ENCODE peak calls at places on chromosome 15, in seven cellular contexts. One of them, this sample, is unnamed.

GRCh38 chr15:91426412-91426811 is 326.4 kb downstream of the SV2B start:
- DNase-seq in H9: no peak
- DNase-seq in neuronal stem cell: no peak
- DNase-seq in H1: no peak
- DNase-seq in IMR-90: no peak
- DNase-seq in mesenchymal stem cell: no peak
- DNase-seq in trophoblast cell: peak
- DNase-seq in this sample: no peak

GRCh38 chr15:74565381-74566085 is 24.5 kb downstream of the ARID3B start:
- DNase-seq in H9: no peak
- DNase-seq in neuronal stem cell: no peak
- DNase-seq in H1: no peak
- DNase-seq in IMR-90: no peak
- DNase-seq in mesenchymal stem cell: no peak
- DNase-seq in trophoblast cell: no peak
- DNase-seq in this sample: no peak

GRCh38 chr15:72238586-72238985 is 7.6 kb upstream of the PKM start:
- DNase-seq in H9: no peak
- DNase-seq in neuronal stem cell: no peak
- DNase-seq in H1: no peak
- DNase-seq in IMR-90: no peak
- DNase-seq in mesenchymal stem cell: no peak
- DNase-seq in trophoblast cell: peak
- DNase-seq in this sample: no peak

GRCh38 chr15:42131826-42132806 is 24.3 kb downstream of the PLA2G4F start:
- DNase-seq in H9: peak
- DNase-seq in neuronal stem cell: no peak
- DNase-seq in H1: no peak
- DNase-seq in IMR-90: no peak
- DNase-seq in mesenchymal stem cell: no peak
- DNase-seq in trophoblast cell: no peak
- DNase-seq in this sample: peak

GRCh38 chr15:26772588-26773484 is at the start of gene GABRB3:
- DNase-seq in H9: peak
- DNase-seq in neuronal stem cell: peak
- DNase-seq in H1: peak
- DNase-seq in IMR-90: no peak
- DNase-seq in mesenchymal stem cell: no peak
- DNase-seq in trophoblast cell: no peak
- DNase-seq in this sample: peak

GRCh38 chr15:71916834-71917233 is 106.5 kb downstream of the NR2E3 start:
- DNase-seq in H9: no peak
- DNase-seq in neuronal stem cell: no peak
- DNase-seq in H1: no peak
- DNase-seq in IMR-90: no peak
- DNase-seq in mesenchymal stem cell: no peak
- DNase-seq in trophoblast cell: peak
- DNase-seq in this sample: no peak

GRCh38 chr15:40984963-40985362 is 31.7 kb downstream of the CHAC1 start:
- DNase-seq in H9: no peak
- DNase-seq in neuronal stem cell: no peak
- DNase-seq in H1: no peak
- DNase-seq in IMR-90: peak
- DNase-seq in mesenchymal stem cell: peak
- DNase-seq in trophoblast cell: no peak
- DNase-seq in this sample: no peak

GRCh38 chr15:76866716-76867321 is 38.3 kb downstream of the SCAPER start:
- DNase-seq in H9: no peak
- DNase-seq in neuronal stem cell: peak
- DNase-seq in H1: no peak
- DNase-seq in IMR-90: peak
- DNase-seq in mesenchymal stem cell: peak
- DNase-seq in trophoblast cell: peak
- DNase-seq in this sample: peak

GRCh38 chr15:57213783-57214366 is 162.4 kb upstream of the CGNL1 start:
- DNase-seq in H9: no peak
- DNase-seq in neuronal stem cell: peak
- DNase-seq in H1: no peak
- DNase-seq in IMR-90: peak
- DNase-seq in mesenchymal stem cell: peak
- DNase-seq in trophoblast cell: peak
- DNase-seq in this sample: peak

GRCh38 chr15:87155771-87156170 is 1076.1 kb downstream of the AGBL1 start:
- DNase-seq in H9: no peak
- DNase-seq in neuronal stem cell: no peak
- DNase-seq in H1: no peak
- DNase-seq in IMR-90: no peak
- DNase-seq in mesenchymal stem cell: peak
- DNase-seq in trophoblast cell: no peak
- DNase-seq in this sample: no peak

GRCh38 chr15:40722934-40723333 is 28.0 kb downstream of the RAD51 start:
- DNase-seq in H9: no peak
- DNase-seq in neuronal stem cell: no peak
- DNase-seq in H1: no peak
- DNase-seq in IMR-90: peak
- DNase-seq in mesenchymal stem cell: peak
- DNase-seq in trophoblast cell: no peak
- DNase-seq in this sample: no peak

GRCh38 chr15:26974120-26974780 is 3.3 kb downstream of the GABRG3 start:
- DNase-seq in H9: peak
- DNase-seq in neuronal stem cell: peak
- DNase-seq in H1: peak
- DNase-seq in IMR-90: peak
- DNase-seq in mesenchymal stem cell: no peak
- DNase-seq in trophoblast cell: peak
- DNase-seq in this sample: peak

GRCh38 chr15:68208136-68208535 is 3.0 kb upstream of the CALML4 start:
- DNase-seq in H9: no peak
- DNase-seq in neuronal stem cell: no peak
- DNase-seq in H1: no peak
- DNase-seq in IMR-90: no peak
- DNase-seq in mesenchymal stem cell: no peak
- DNase-seq in trophoblast cell: no peak
- DNase-seq in this sample: no peak

GRCh38 chr15:23447107-23447500 is at the start of gene GOLGA6L2:
- DNase-seq in H9: no peak
- DNase-seq in neuronal stem cell: no peak
- DNase-seq in H1: no peak
- DNase-seq in IMR-90: no peak
- DNase-seq in mesenchymal stem cell: no peak
- DNase-seq in trophoblast cell: no peak
- DNase-seq in this sample: peak

GRCh38 chr15:80160570-80161156 is 7.9 kb downstream of the FAH start:
- DNase-seq in H9: no peak
- DNase-seq in neuronal stem cell: no peak
- DNase-seq in H1: no peak
- DNase-seq in IMR-90: peak
- DNase-seq in mesenchymal stem cell: peak
- DNase-seq in trophoblast cell: peak
- DNase-seq in this sample: peak

GRCh38 chr15:25059698-25060471 is 105.1 kb downstream of the SNRPN start:
- DNase-seq in H9: peak
- DNase-seq in neuronal stem cell: no peak
- DNase-seq in H1: no peak
- DNase-seq in IMR-90: no peak
- DNase-seq in mesenchymal stem cell: no peak
- DNase-seq in trophoblast cell: no peak
- DNase-seq in this sample: no peak

GRCh38 chr15:34799825-34800168 is 4.4 kb upstream of the ACTC1 start:
- DNase-seq in H9: no peak
- DNase-seq in neuronal stem cell: no peak
- DNase-seq in H1: no peak
- DNase-seq in IMR-90: no peak
- DNase-seq in mesenchymal stem cell: no peak
- DNase-seq in trophoblast cell: no peak
- DNase-seq in this sample: no peak

GRCh38 chr15:66912441-66912840 is 153.0 kb upstream of the SMAD3 start:
- DNase-seq in H9: peak
- DNase-seq in neuronal stem cell: no peak
- DNase-seq in H1: no peak
- DNase-seq in IMR-90: no peak
- DNase-seq in mesenchymal stem cell: no peak
- DNase-seq in trophoblast cell: no peak
- DNase-seq in this sample: no peak

GRCh38 chr15:100113351-100114075 is 228.3 kb downstream of the ADAMTS17 start:
- DNase-seq in H9: no peak
- DNase-seq in neuronal stem cell: no peak
- DNase-seq in H1: no peak
- DNase-seq in IMR-90: no peak
- DNase-seq in mesenchymal stem cell: no peak
- DNase-seq in trophoblast cell: no peak
- DNase-seq in this sample: no peak

GRCh38 chr15:64762546-64762945 is 12.8 kb downstream of the RBPMS2 start:
- DNase-seq in H9: no peak
- DNase-seq in neuronal stem cell: no peak
- DNase-seq in H1: no peak
- DNase-seq in IMR-90: no peak
- DNase-seq in mesenchymal stem cell: no peak
- DNase-seq in trophoblast cell: no peak
- DNase-seq in this sample: no peak
- H2AK5ac ChIP-seq in H9: no peak
- H2AK5ac ChIP-seq in neuronal stem cell: no peak
- H2AK5ac ChIP-seq in H1: no peak
- H2AK5ac ChIP-seq in IMR-90: no peak
- H2AK5ac ChIP-seq in mesenchymal stem cell: no peak
- H2AK5ac ChIP-seq in trophoblast cell: no peak
- H2AK5ac ChIP-seq in this sample: no peak

GRCh38 chr15:22251422-22251821 is 171.1 kb downstream of the OR4M2 start:
- DNase-seq in H9: no peak
- DNase-seq in neuronal stem cell: no peak
- DNase-seq in H1: no peak
- DNase-seq in IMR-90: no peak
- DNase-seq in mesenchymal stem cell: no peak
- DNase-seq in trophoblast cell: no peak
- DNase-seq in this sample: no peak
- H2AK5ac ChIP-seq in H9: no peak
- H2AK5ac ChIP-seq in neuronal stem cell: no peak
- H2AK5ac ChIP-seq in H1: no peak
- H2AK5ac ChIP-seq in IMR-90: no peak
- H2AK5ac ChIP-seq in mesenchymal stem cell: no peak
- H2AK5ac ChIP-seq in trophoblast cell: no peak
- H2AK5ac ChIP-seq in this sample: no peak

DNA sequence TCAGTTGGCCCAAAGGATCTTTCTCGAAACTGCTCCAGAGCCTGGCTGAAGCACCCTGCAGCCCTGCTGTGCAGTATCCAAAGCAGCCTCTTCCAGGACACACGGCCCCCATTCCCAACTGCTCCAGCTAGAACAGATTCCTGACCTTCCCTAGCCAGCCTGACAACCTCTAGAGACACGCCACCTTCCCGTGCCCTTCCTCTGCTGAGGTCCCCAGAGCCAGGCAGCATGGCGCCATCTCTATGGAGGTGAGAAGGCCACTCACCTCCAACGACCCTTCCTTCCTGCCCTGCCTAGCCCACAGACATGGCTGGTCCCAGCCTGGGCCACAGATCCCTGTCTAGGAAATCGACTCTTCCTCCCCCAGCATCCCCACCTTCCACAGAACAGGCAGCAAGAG is 3.1 kb downstream of the KIF7 start:
- DNase-seq in H9: no peak
- DNase-seq in neuronal stem cell: no peak
- DNase-seq in H1: peak
- DNase-seq in IMR-90: no peak
- DNase-seq in mesenchymal stem cell: no peak
- DNase-seq in trophoblast cell: no peak
- DNase-seq in this sample: no peak
- H2AK5ac ChIP-seq in H9: no peak
- H2AK5ac ChIP-seq in neuronal stem cell: no peak
- H2AK5ac ChIP-seq in H1: no peak
- H2AK5ac ChIP-seq in IMR-90: no peak
- H2AK5ac ChIP-seq in mesenchymal stem cell: no peak
- H2AK5ac ChIP-seq in trophoblast cell: no peak
- H2AK5ac ChIP-seq in this sample: no peak

DNA sequence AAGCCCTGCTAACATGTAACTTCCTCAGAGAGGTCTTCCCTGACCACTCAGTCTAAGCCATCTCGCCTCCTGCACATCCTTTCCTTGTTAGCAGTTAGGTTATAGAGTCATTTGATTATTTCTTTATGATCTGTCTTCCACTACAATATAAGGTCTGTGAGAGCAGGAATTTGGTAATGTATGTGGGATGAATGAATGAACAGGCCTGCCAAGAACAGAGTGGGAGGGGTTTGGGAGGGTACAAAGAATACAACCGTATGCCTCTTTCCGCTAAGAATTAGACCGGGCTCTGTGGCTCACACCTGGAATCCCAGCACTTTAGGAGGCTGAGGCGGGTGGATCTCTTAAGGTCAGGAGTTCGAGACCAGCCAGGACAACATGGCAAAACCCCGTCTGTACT is 32.4 kb upstream of the MYO1E start:
- DNase-seq in H9: no peak
- DNase-seq in neuronal stem cell: no peak
- DNase-seq in H1: no peak
- DNase-seq in IMR-90: no peak
- DNase-seq in mesenchymal stem cell: no peak
- DNase-seq in trophoblast cell: no peak
- DNase-seq in this sample: no peak
- H2AK5ac ChIP-seq in H9: no peak
- H2AK5ac ChIP-seq in neuronal stem cell: no peak
- H2AK5ac ChIP-seq in H1: no peak
- H2AK5ac ChIP-seq in IMR-90: no peak
- H2AK5ac ChIP-seq in mesenchymal stem cell: no peak
- H2AK5ac ChIP-seq in trophoblast cell: no peak
- H2AK5ac ChIP-seq in this sample: no peak

DNA sequence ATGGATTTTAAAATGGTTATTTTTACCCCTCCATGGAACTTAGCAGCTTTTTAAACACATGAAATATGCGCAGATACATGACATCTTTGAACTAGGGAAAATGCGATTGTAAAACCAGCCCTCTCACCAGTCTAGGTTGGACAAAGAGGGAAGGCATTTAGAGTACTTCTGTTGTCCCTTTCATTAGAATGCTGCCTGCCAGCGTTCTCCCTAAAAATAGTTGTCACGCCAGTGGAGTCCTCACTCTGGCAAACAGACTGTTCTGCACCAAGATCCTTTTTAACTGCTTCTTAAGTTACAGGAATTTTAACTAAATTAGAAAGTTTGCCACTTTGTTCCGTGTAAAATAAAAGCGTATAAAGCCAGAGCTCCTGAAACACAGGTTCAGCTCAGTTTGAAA is 295.3 kb downstream of the VPS13C start:
- DNase-seq in H9: no peak
- DNase-seq in neuronal stem cell: no peak
- DNase-seq in H1: no peak
- DNase-seq in IMR-90: no peak
- DNase-seq in mesenchymal stem cell: no peak
- DNase-seq in trophoblast cell: no peak
- DNase-seq in this sample: no peak
- H2AK5ac ChIP-seq in H9: no peak
- H2AK5ac ChIP-seq in neuronal stem cell: no peak
- H2AK5ac ChIP-seq in H1: no peak
- H2AK5ac ChIP-seq in IMR-90: no peak
- H2AK5ac ChIP-seq in mesenchymal stem cell: no peak
- H2AK5ac ChIP-seq in trophoblast cell: no peak
- H2AK5ac ChIP-seq in this sample: no peak

GRCh38 chr15:38745136-38745535 is 180.5 kb upstream of the RASGRP1 start:
- DNase-seq in H9: no peak
- DNase-seq in neuronal stem cell: no peak
- DNase-seq in H1: no peak
- DNase-seq in IMR-90: peak
- DNase-seq in mesenchymal stem cell: peak
- DNase-seq in trophoblast cell: no peak
- DNase-seq in this sample: no peak
- H2AK5ac ChIP-seq in H9: no peak
- H2AK5ac ChIP-seq in neuronal stem cell: no peak
- H2AK5ac ChIP-seq in H1: no peak
- H2AK5ac ChIP-seq in IMR-90: no peak
- H2AK5ac ChIP-seq in mesenchymal stem cell: no peak
- H2AK5ac ChIP-seq in trophoblast cell: no peak
- H2AK5ac ChIP-seq in this sample: no peak

GRCh38 chr15:96285306-96285705 is 45.2 kb upstream of the NR2F2 start:
- DNase-seq in H9: no peak
- DNase-seq in neuronal stem cell: no peak
- DNase-seq in H1: no peak
- DNase-seq in IMR-90: peak
- DNase-seq in mesenchymal stem cell: peak
- DNase-seq in trophoblast cell: no peak
- DNase-seq in this sample: peak
- H2AK5ac ChIP-seq in H9: no peak
- H2AK5ac ChIP-seq in neuronal stem cell: no peak
- H2AK5ac ChIP-seq in H1: no peak
- H2AK5ac ChIP-seq in IMR-90: peak
- H2AK5ac ChIP-seq in mesenchymal stem cell: no peak
- H2AK5ac ChIP-seq in trophoblast cell: no peak
- H2AK5ac ChIP-seq in this sample: no peak